ENCODE peak calls at places on chromosome 13, in five cellular contexts. C, H, E, Z and K are unnamed samples.

GRCh38 chr13:111458001-111458531 is 137.6 kb downstream of the TEX29 start:
- DNase-seq in C (no peak), H (no peak), E (no peak), Z (no peak), K (no peak)

GRCh38 chr13:106139407-106139806 is 396.1 kb downstream of the EFNB2 start:
- DNase-seq in C (no peak), H (no peak), E (no peak), Z (no peak), K (no peak)

GRCh38 chr13:105127732-105128131 is 1407.7 kb downstream of the EFNB2 start:
- DNase-seq in C (no peak), H (no peak), E (no peak), Z (no peak), K (peak; percentile 11)

GRCh38 chr13:46473806-46474205 is 79.2 kb upstream of the LRCH1 start:
- DNase-seq in C (no peak), H (no peak), E (no peak), Z (no peak), K (peak; percentile 34)

GRCh38 chr13:104286566-104287290 is 1220.5 kb upstream of the SLC10A2 start:
- DNase-seq in C (no peak), H (no peak), E (no peak), Z (no peak), K (peak; percentile 33)

GRCh38 chr13:103521532-103521931 is 455.3 kb upstream of the SLC10A2 start:
- DNase-seq in C (no peak), H (no peak), E (no peak), Z (no peak), K (no peak)

GRCh38 chr13:59834801-59835200 is 328.9 kb downstream of the DIAPH3 start:
- DNase-seq in C (no peak), H (no peak), E (no peak), Z (no peak), K (no peak)

GRCh38 chr13:76764429-76764828 is 121.8 kb downstream of the KCTD12 start:
- DNase-seq in C (no peak), H (no peak), E (no peak), Z (no peak), K (no peak)

GRCh38 chr13:48006396-48006795 is 5.3 kb upstream of the SUCLA2 start:
- DNase-seq in C (no peak), H (no peak), E (no peak), Z (no peak), K (no peak)

GRCh38 chr13:41224113-41225110 is 30.0 kb upstream of the KBTBD7 start:
- DNase-seq in C (no peak), H (no peak), E (no peak), Z (no peak), K (no peak)

GRCh38 chr13:113138792-113139551 is 16.4 kb downstream of the F10 start:
- DNase-seq in C (no peak), H (no peak), E (peak; percentile 44), Z (peak; percentile 97), K (no peak)

GRCh38 chr13:103134271-103134670 is 68.1 kb upstream of the SLC10A2 start:
- DNase-seq in C (peak; percentile 34), H (no peak), E (no peak), Z (no peak), K (no peak)

GRCh38 chr13:102234618-102235017 is 167.2 kb downstream of the FGF14 start:
- DNase-seq in C (no peak), H (no peak), E (no peak), Z (no peak), K (no peak)

GRCh38 chr13:98442391-98443230 is 134.3 kb downstream of the STK24 start:
- DNase-seq in C (no peak), H (no peak), E (no peak), Z (no peak), K (no peak)

GRCh38 chr13:70923863-70924752 is 815.9 kb upstream of the KLHL1 start:
- DNase-seq in C (no peak), H (no peak), E (no peak), Z (no peak), K (no peak)

GRCh38 chr13:65133094-65133493 is 2097.0 kb downstream of the PCDH9 start:
- DNase-seq in C (no peak), H (no peak), E (no peak), Z (no peak), K (peak; percentile 32)

DNA sequence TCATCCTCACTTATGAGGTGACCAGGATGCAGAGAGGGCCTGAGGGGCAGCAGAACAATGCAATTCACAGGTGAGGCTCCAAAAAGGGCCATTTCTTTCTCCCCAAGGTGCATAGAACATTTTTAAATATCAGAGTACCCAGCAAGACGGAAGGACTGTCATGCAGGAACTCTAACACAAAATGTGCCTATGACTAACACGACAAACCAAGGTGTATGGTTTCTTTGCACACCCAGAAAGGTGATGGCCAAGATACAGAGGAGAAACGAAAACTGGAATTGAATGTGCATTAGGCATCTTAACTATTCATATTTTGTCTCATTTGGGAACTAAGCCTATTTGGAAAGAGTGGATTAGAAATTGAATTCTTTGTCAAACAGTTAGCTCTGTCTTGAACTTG is 29.9 kb downstream of the SHISA2 start:
- DNase-seq in C (no peak), H (no peak), E (no peak), Z (no peak), K (no peak)
- H3K4me1 ChIP-seq in C (no peaks in the 10 kb centered on the region), H (peaks cover 4% of the 10 kb centered on the region), E (no peaks in the 10 kb centered on the region), Z (no peaks in the 10 kb centered on the region), K (peaks cover 22% of the 10 kb centered on the region)

DNA sequence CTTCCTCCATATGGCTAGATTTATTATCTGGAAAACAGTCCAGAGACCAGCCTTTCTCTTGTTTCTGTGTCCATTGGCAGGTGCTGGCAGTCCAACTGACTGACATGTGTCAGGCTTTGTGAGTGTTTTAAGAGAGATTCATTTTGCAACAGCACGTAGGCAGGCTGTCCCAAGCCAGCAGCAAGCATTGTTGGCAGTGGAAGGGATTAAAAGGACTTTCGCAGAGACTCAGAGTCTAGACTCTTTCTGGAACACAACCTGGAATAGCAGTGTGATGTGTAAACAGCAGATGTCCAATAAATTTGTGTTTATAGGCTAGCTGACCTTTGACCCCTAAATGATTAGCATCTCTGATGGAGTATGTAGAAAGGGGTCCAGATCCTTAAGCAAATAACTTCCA is 222.2 kb upstream of the SERP2 start:
- DNase-seq in C (no peak), H (no peak), E (no peak), Z (no peak), K (no peak)
- TF ChIP-seq CREB1 in C (no peak), H (no peak), E (no peak), Z (no peak), K (no peak)

DNA sequence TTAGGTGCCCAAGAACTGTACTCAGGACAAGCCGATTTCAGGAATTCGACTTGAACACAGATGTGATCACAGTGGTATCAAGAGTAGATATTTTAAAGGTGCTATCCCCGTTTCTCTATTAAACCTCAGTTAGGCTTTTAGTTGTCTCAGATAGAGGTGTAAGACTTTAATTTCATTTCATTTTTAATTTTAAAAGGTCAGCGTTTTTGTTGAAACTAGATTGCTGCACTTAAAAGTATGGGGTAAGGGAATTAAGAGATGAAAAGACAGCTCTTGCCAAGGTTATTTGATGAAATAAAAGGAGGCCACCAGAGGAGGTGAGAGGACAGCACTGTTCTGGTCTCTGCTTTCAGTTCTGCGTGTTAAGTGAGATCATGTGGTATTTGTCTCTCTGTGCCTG is 48.6 kb downstream of the SPATA13 start:
- DNase-seq in C (no peak), H (no peak), E (no peak), Z (no peak), K (no peak)
- H3K27ac ChIP-seq in C (no peak overlapping the region), H (no peak overlapping the region), E (no peak overlapping the region), Z (no peak overlapping the region), K (no peak overlapping the region)

GRCh38 chr13:45468676-45469075 is 3.9 kb downstream of the COG3 start:
- DNase-seq in C (no peak), H (no peak), E (no peak), Z (no peak), K (peak; percentile 11)

GRCh38 chr13:45466359-45466758 is 1.6 kb downstream of the COG3 start:
- DNase-seq in C (no peak), H (no peak), E (no peak), Z (no peak), K (no peak)

GRCh38 chr13:45464141-45464686 is 525 bp upstream of the COG3 start:
- DNase-seq in C (no peak), H (no peak), E (no peak), Z (no peak), K (no peak)

DNA sequence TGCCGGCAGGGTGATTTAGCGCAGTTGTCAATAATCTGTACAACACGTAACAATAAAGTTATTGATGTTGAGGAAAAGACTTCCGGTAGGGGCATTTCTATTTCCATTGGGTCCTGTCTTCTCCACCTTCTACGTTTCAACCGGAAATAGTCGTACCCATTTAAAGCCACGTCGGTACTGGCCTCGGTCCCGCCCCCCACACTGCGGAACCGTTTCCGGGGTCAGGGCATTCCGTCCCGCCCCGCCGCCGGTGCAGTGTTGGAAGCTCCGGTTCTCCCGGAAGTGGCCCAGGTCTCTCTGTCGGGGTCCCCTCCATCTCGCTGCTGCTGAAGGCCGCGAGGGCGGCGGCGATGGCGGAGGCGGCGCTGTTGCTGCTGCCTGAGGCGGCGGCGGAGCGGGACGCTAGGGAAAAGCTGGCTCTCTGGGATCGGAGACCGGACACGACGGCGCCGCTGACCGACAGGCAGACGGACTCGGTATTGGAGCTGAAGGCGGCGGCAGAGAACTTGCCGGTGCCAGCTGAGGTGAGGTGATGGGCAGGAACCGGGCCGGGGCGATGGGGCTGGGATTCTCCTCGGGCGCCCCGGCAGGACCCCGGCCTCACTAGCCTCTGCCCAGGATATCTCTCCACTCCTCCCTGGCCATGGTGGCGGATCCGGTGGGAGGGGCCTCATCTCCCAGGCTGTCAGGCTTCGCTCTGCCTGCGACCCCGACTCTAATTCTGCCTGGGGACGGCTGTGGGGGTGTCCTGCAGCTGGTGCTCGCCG is at the start of gene COG3:
- DNase-seq in C (peak; percentile 92), H (peak; percentile 92), E (peak; percentile 93), Z (peak; percentile 99), K (peak; percentile 98)
- H3K4me1 ChIP-seq in C (peaks cover 6% of the 10 kb centered on the region), H (no peaks in the 10 kb centered on the region), E (peaks cover 9% of the 10 kb centered on the region), Z (peaks cover 42% of the 10 kb centered on the region), K (peaks cover 12% of the 10 kb centered on the region)

GRCh38 chr13:95714142-95714832 is 37.3 kb downstream of the DNAJC3 start:
- DNase-seq in C (no peak), H (no peak), E (no peak), Z (no peak), K (no peak)
- TF ChIP-seq CREB1 in C (no peak), H (no peak), E (no peak), Z (no peak), K (no peak)

GRCh38 chr13:85806553-85807175 is 7.4 kb upstream of the SLITRK6 start:
- DNase-seq in C (no peak), H (no peak), E (no peak), Z (peak; percentile 41), K (peak; percentile 82)
- H3K27ac ChIP-seq in C (no peak overlapping the region), H (no peak overlapping the region), E (no peak overlapping the region), Z (no peak overlapping the region), K (no peak overlapping the region)

DNA sequence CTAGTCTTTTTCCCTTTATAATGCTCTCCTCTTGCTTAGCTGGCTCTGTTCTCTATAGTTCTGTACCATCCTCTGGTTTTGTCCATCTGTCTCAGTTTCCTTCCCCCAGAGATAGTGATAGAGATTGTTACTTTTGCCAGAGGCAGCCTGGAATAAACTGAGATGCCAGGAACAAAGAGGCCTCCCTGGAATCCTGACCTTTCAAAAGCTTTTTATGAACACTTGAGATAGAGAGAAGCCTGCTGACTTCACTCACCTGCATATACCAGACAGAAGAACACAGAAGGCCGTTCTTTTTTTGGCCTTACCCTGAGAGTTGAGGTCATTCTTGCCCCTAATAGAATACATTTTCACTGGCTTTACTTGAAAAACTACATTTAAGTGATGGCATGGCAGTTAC is 150.2 kb downstream of the LHFPL6 start:
- DNase-seq in C (no peak), H (no peak), E (no peak), Z (no peak), K (no peak)
- H3K4me1 ChIP-seq in C (no peaks in the 10 kb centered on the region), H (peaks cover 8% of the 10 kb centered on the region), E (no peaks in the 10 kb centered on the region), Z (no peaks in the 10 kb centered on the region), K (peaks cover 8% of the 10 kb centered on the region)

GRCh38 chr13:97328222-97328790 is 105.7 kb upstream of the RAP2A start:
- DNase-seq in C (no peak), H (no peak), E (no peak), Z (no peak), K (peak; percentile 93)
- TF ChIP-seq CREB1 in C (no peak), H (no peak), E (no peak), Z (no peak), K (no peak)